ENCODE peak calls at places on chromosome 21, in eight cellular contexts. O, Y, X, J, K, I, B and L are unnamed samples. For H3K9me3, the result is how much of the 10 kb centered on the place peaks cover.

GRCh38 chr21:35343046-35343816 is 294.1 kb upstream of the RUNX1 start:
- DNase-seq in O (no peak), Y (no peak), X (no peak), J (peak), K (no peak), I (no peak), B (no peak), L (no peak)

GRCh38 chr21:35649186-35649585 is 411.1 kb downstream of the SETD4 start:
- DNase-seq in O (no peak), Y (peak), X (no peak), J (peak), K (no peak), I (no peak), B (no peak), L (no peak)

GRCh38 chr21:28402616-28402989 is 590.1 kb downstream of the LTN1 start:
- DNase-seq in O (no peak), Y (no peak), X (no peak), J (peak), K (no peak), I (no peak), B (no peak), L (no peak)

GRCh38 chr21:36211660-36212512 is 55.3 kb downstream of the DOP1B start:
- DNase-seq in O (no peak), Y (no peak), X (peak), J (peak), K (no peak), I (no peak), B (no peak), L (no peak)

GRCh38 chr21:33836408-33836807 is 79.2 kb downstream of the ATP5PO start:
- DNase-seq in O (no peak), Y (no peak), X (no peak), J (peak), K (no peak), I (no peak), B (no peak), L (no peak)

GRCh38 chr21:35208810-35209517 is 159.9 kb upstream of the RUNX1 start:
- DNase-seq in O (no peak), Y (no peak), X (peak), J (no peak), K (no peak), I (no peak), B (no peak), L (no peak)

GRCh38 chr21:20257052-20257451 is 741.2 kb upstream of the NCAM2 start:
- DNase-seq in O (no peak), Y (no peak), X (no peak), J (no peak), K (no peak), I (no peak), B (no peak), L (no peak)

GRCh38 chr21:14686466-14687276 is 140.6 kb upstream of the SAMSN1 start:
- DNase-seq in O (no peak), Y (no peak), X (no peak), J (no peak), K (no peak), I (no peak), B (no peak), L (no peak)

GRCh38 chr21:16086936-16087335 is 357.2 kb downstream of the USP25 start:
- DNase-seq in O (no peak), Y (no peak), X (no peak), J (no peak), K (no peak), I (no peak), B (no peak), L (no peak)

GRCh38 chr21:32994305-32994704 is 31.4 kb upstream of the OLIG2 start:
- DNase-seq in O (no peak), Y (no peak), X (no peak), J (peak), K (no peak), I (no peak), B (no peak), L (no peak)

GRCh38 chr21:27363719-27364479 is 397.0 kb upstream of the ADAMTS5 start:
- DNase-seq in O (no peak), Y (no peak), X (no peak), J (no peak), K (no peak), I (no peak), B (no peak), L (no peak)

GRCh38 chr21:25689226-25689625 is 45.5 kb downstream of the ATP5PF start:
- DNase-seq in O (no peak), Y (no peak), X (no peak), J (no peak), K (no peak), I (no peak), B (no peak), L (no peak)

GRCh38 chr21:35288238-35288637 is 239.1 kb upstream of the RUNX1 start:
- DNase-seq in O (no peak), Y (no peak), X (no peak), J (no peak), K (no peak), I (no peak), B (no peak), L (no peak)

GRCh38 chr21:34606051-34606450 is 8.9 kb downstream of the RCAN1 start:
- DNase-seq in O (no peak), Y (no peak), X (no peak), J (no peak), K (no peak), I (no peak), B (no peak), L (no peak)

GRCh38 chr21:34535886-34536285 is 23.9 kb upstream of the KCNE1 start:
- DNase-seq in O (no peak), Y (no peak), X (no peak), J (no peak), K (no peak), I (no peak), B (no peak), L (no peak)

GRCh38 chr21:36507397-36508018 is 27.6 kb upstream of the CLDN14 start:
- DNase-seq in O (no peak), Y (no peak), X (no peak), J (peak), K (no peak), I (no peak), B (peak), L (no peak)

GRCh38 chr21:34915364-34915834 is 133.7 kb downstream of the RUNX1 start:
- DNase-seq in O (no peak), Y (no peak), X (no peak), J (peak), K (no peak), I (no peak), B (no peak), L (no peak)

GRCh38 chr21:46667191-46667734 is 31.8 kb downstream of the PRMT2 start:
- DNase-seq in O (no peak), Y (no peak), X (no peak), J (peak), K (no peak), I (peak), B (no peak), L (no peak)

GRCh38 chr21:35237287-35237686 is 188.2 kb upstream of the RUNX1 start:
- DNase-seq in O (no peak), Y (no peak), X (no peak), J (no peak), K (no peak), I (no peak), B (no peak), L (no peak)

GRCh38 chr21:16570196-16570595 is 840.4 kb downstream of the USP25 start:
- DNase-seq in O (no peak), Y (no peak), X (no peak), J (no peak), K (no peak), I (no peak), B (no peak), L (no peak)

GRCh38 chr21:17435565-17436543 is 77.0 kb upstream of the CXADR start:
- DNase-seq in O (no peak), Y (no peak), X (no peak), J (peak), K (no peak), I (no peak), B (no peak), L (no peak)

GRCh38 chr21:25535811-25536210 is 71.5 kb downstream of the MRPL39 start:
- DNase-seq in O (no peak), Y (no peak), X (no peak), J (no peak), K (no peak), I (no peak), B (no peak), L (no peak)

GRCh38 chr21:46457801-46458314 is 833 bp upstream of the DIP2A start:
- DNase-seq in O (no peak), Y (no peak), X (peak), J (peak), K (no peak), I (no peak), B (peak), L (no peak)

GRCh38 chr21:27636671-27637070 is 669.8 kb upstream of the ADAMTS5 start:
- DNase-seq in O (no peak), Y (no peak), X (no peak), J (no peak), K (no peak), I (no peak), B (no peak), L (no peak)

GRCh38 chr21:25126564-25126963 is 480.7 kb downstream of the MRPL39 start:
- DNase-seq in O (no peak), Y (no peak), X (no peak), J (no peak), K (no peak), I (no peak), B (no peak), L (no peak)

GRCh38 chr21:35048183-35048601 is 910 bp downstream of the RUNX1 start:
- DNase-seq in O (no peak), Y (no peak), X (no peak), J (peak), K (peak), I (no peak), B (no peak), L (no peak)

GRCh38 chr21:34983680-34984086 is 65.4 kb downstream of the RUNX1 start:
- DNase-seq in O (no peak), Y (no peak), X (no peak), J (peak), K (peak), I (no peak), B (no peak), L (no peak)

GRCh38 chr21:44779417-44780139 is 22.0 kb downstream of the UBE2G2 start:
- DNase-seq in O (no peak), Y (no peak), X (no peak), J (no peak), K (no peak), I (no peak), B (no peak), L (no peak)

GRCh38 chr21:44778983-44779382 is 22.6 kb downstream of the UBE2G2 start:
- DNase-seq in O (no peak), Y (no peak), X (no peak), J (no peak), K (no peak), I (no peak), B (no peak), L (no peak)

GRCh38 chr21:44780140-44780508 is 21.5 kb downstream of the UBE2G2 start:
- DNase-seq in O (no peak), Y (no peak), X (no peak), J (no peak), K (no peak), I (no peak), B (no peak), L (no peak)

GRCh38 chr21:44778499-44778911 is 23.1 kb downstream of the UBE2G2 start:
- DNase-seq in O (no peak), Y (no peak), X (no peak), J (peak), K (no peak), I (no peak), B (no peak), L (no peak)

GRCh38 chr21:44778094-44778493 is 23.5 kb downstream of the UBE2G2 start:
- DNase-seq in O (no peak), Y (no peak), X (no peak), J (no peak), K (no peak), I (no peak), B (no peak), L (no peak)
- H3K27ac ChIP-seq in O (no peak), Y (no peak), X (no peak), J (no peak), K (no peak), I (no peak), B (no peak), L (no peak)

GRCh38 chr21:29812947-29813346 is 126.8 kb downstream of the GRIK1 start:
- DNase-seq in O (no peak), Y (no peak), X (no peak), J (no peak), K (no peak), I (no peak), B (no peak), L (no peak)
- H3K9me3 ChIP-seq in O (under half), Y (under half), X (under half), J (under half), K (under half), I (under half), B (under half), L (under half)

GRCh38 chr21:38984982-38985422 is 179.3 kb downstream of the ETS2 start:
- DNase-seq in O (no peak), Y (peak), X (no peak), J (no peak), K (no peak), I (no peak), B (no peak), L (no peak)

GRCh38 chr21:38983560-38983959 is 177.8 kb downstream of the ETS2 start:
- DNase-seq in O (no peak), Y (no peak), X (no peak), J (no peak), K (no peak), I (no peak), B (no peak), L (no peak)

GRCh38 chr21:38985423-38986378 is 180.0 kb downstream of the ETS2 start:
- DNase-seq in O (no peak), Y (peak), X (peak), J (no peak), K (no peak), I (no peak), B (peak), L (no peak)

GRCh38 chr21:38982804-38983203 is 177.1 kb downstream of the ETS2 start:
- DNase-seq in O (no peak), Y (no peak), X (no peak), J (no peak), K (no peak), I (no peak), B (no peak), L (no peak)

DNA sequence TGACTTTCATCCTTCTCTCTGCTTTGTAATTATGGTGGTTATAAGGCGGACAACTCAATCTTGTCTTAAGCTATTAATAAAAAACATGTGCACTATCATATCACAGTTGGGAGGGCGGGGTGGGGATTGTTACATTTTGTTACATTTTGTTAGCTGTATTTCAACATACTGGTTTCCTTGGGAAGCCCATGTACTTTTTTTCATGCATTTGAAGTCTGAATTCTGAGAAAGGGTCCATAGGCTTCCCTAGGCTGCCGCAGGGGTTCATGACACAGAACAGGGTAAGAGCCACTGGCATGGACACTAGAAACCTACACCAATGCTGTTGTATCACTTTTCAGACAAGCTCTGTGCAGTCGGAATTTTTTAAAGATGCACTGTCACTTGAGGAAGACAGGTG is 178.8 kb downstream of the ETS2 start:
- DNase-seq in O (no peak), Y (no peak), X (no peak), J (no peak), K (no peak), I (no peak), B (no peak), L (no peak)
- H3K27ac ChIP-seq in O (peak), Y (peak), X (peak), J (no peak), K (no peak), I (no peak), B (no peak), L (no peak)

GRCh38 chr21:42924433-42924751 is 1.0 kb downstream of the ERVH48-1 start:
- DNase-seq in O (no peak), Y (no peak), X (no peak), J (no peak), K (no peak), I (no peak), B (no peak), L (no peak)
- H3K9me3 ChIP-seq in O (under half), Y (under half), X (under half), J (under half), K (under half), I (under half), B (under half), L (under half)

DNA sequence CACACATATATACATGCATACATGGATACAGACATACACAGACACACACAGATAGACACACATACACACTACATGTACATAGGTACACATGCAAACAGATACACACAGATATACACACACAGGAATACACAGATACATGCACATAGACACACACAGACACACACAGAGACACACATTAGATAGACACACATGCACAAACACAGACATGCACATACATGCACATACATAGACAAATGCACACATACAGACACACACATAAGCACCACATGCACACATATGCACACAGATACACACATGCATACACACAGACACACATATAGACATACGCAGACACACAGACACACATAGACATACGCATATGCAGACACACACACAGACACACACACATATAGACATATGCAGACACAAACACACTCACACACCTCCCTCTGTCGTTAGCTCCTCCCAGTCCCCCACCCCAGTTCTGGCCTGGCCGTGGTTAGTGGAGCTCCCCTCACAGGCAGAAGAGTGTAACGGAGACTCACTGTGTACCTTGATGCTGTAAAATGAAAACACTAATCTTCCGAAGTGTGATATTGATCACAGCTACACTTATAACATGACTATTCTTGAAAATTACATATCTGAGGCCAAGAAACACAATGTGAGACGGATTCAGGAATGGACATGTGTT is 7.6 kb downstream of the UBASH3A start:
- DNase-seq in O (no peak), Y (no peak), X (no peak), J (peak), K (no peak), I (no peak), B (no peak), L (no peak)
- H3K27ac ChIP-seq in O (no peak), Y (no peak), X (no peak), J (no peak), K (no peak), I (no peak), B (no peak), L (no peak)